ENCODE peak calls at places on chromosomes 3 and 15, in six cellular contexts. M, Q, S, U, J and G are unnamed samples.

GRCh38 chr3:151753846-151754245 is 20.1 kb downstream of the AADACL2 start:
- DNase-seq in M (no peak), Q (no peak), S (no peak), U (no peak), J (no peak), G (no peak)

GRCh38 chr15:31483053-31483923 is 156.7 kb downstream of the KLF13 start:
- DNase-seq in M (no peak), Q (no peak), S (no peak), U (no peak), J (no peak), G (peak)

GRCh38 chr3:134483195-134483890 is 2.4 kb downstream of the ANAPC13 start:
- DNase-seq in M (no peak), Q (no peak), S (no peak), U (no peak), J (no peak), G (no peak)

GRCh38 chr3:122918576-122919290 is 108.8 kb downstream of the SEMA5B start:
- DNase-seq in M (no peak), Q (no peak), S (no peak), U (no peak), J (no peak), G (no peak)

GRCh38 chr15:57667171-57667924 is 39.2 kb upstream of the POLR2M start:
- DNase-seq in M (no peak), Q (peak), S (peak), U (no peak), J (no peak), G (peak)

GRCh38 chr3:84885199-84885882 is 73.4 kb upstream of the CADM2 start:
- DNase-seq in M (no peak), Q (no peak), S (no peak), U (no peak), J (no peak), G (no peak)

GRCh38 chr3:132231633-132232032 is 85.6 kb upstream of the ACP3 start:
- DNase-seq in M (peak), Q (no peak), S (no peak), U (no peak), J (no peak), G (no peak)

GRCh38 chr3:34882764-34883163 is 756.6 kb upstream of the ARPP21 start:
- DNase-seq in M (no peak), Q (peak), S (no peak), U (no peak), J (no peak), G (peak)

GRCh38 chr3:123799544-123800351 is 84.4 kb downstream of the MYLK start:
- DNase-seq in M (no peak), Q (no peak), S (peak), U (no peak), J (no peak), G (no peak)

GRCh38 chr15:101458158-101458895 is 31.2 kb downstream of the PCSK6 start:
- DNase-seq in M (no peak), Q (no peak), S (no peak), U (no peak), J (no peak), G (no peak)

GRCh38 chr3:9230596-9230995 is 18.9 kb downstream of the SRGAP3 start:
- DNase-seq in M (no peak), Q (no peak), S (no peak), U (no peak), J (no peak), G (no peak)

GRCh38 chr3:159624616-159625015 is 364.0 kb upstream of the IL12A start:
- DNase-seq in M (no peak), Q (no peak), S (no peak), U (no peak), J (no peak), G (no peak)

GRCh38 chr3:41213563-41213962 is 14.3 kb downstream of the CTNNB1 start:
- DNase-seq in M (no peak), Q (no peak), S (no peak), U (no peak), J (no peak), G (no peak)

GRCh38 chr3:188286087-188286513 is 132.1 kb downstream of the LPP start:
- DNase-seq in M (peak), Q (no peak), S (no peak), U (no peak), J (no peak), G (no peak)

GRCh38 chr15:72179950-72180581 is 17.5 kb downstream of the GRAMD2A start:
- DNase-seq in M (no peak), Q (no peak), S (peak), U (no peak), J (no peak), G (peak)

GRCh38 chr3:60024400-60024799 is 974.6 kb upstream of the CFAP20DC start:
- DNase-seq in M (no peak), Q (no peak), S (no peak), U (no peak), J (no peak), G (no peak)

GRCh38 chr3:5210926-5211325 is 23.4 kb downstream of the EDEM1 start:
- DNase-seq in M (no peak), Q (no peak), S (no peak), U (no peak), J (no peak), G (no peak)

GRCh38 chr15:29126208-29126536 is 143.4 kb downstream of the NSMCE3 start:
- DNase-seq in M (no peak), Q (no peak), S (no peak), U (no peak), J (no peak), G (no peak)

GRCh38 chr3:130893240-130894129 is at the start of gene ATP2C1:
- DNase-seq in M (peak), Q (peak), S (peak), U (peak), J (peak), G (peak)

GRCh38 chr15:94607176-94607654 is 375.9 kb downstream of the MCTP2 start:
- DNase-seq in M (no peak), Q (no peak), S (no peak), U (no peak), J (no peak), G (no peak)

GRCh38 chr3:58837863-58838255 is 171.3 kb upstream of the FAM3D start:
- DNase-seq in M (no peak), Q (no peak), S (no peak), U (no peak), J (no peak), G (no peak)

GRCh38 chr15:57824186-57824585 is 117.7 kb downstream of the POLR2M start:
- DNase-seq in M (no peak), Q (no peak), S (no peak), U (no peak), J (no peak), G (no peak)

GRCh38 chr15:75493732-75494131 is 42.2 kb upstream of the SIN3A start:
- DNase-seq in M (no peak), Q (no peak), S (no peak), U (no peak), J (no peak), G (no peak)

GRCh38 chr15:100762289-100762688 is 117.3 kb upstream of the ALDH1A3 start:
- DNase-seq in M (no peak), Q (no peak), S (no peak), U (no peak), J (no peak), G (no peak)

GRCh38 chr15:85462029-85462428 is 81.6 kb downstream of the AKAP13 start:
- DNase-seq in M (no peak), Q (no peak), S (no peak), U (no peak), J (no peak), G (no peak)

GRCh38 chr3:69803871-69804270 is 64.6 kb downstream of the MITF start:
- DNase-seq in M (no peak), Q (no peak), S (no peak), U (no peak), J (no peak), G (no peak)

GRCh38 chr3:46649436-46649835 is 37.1 kb downstream of the FAM240A start:
- DNase-seq in M (no peak), Q (no peak), S (no peak), U (no peak), J (no peak), G (no peak)

DNA sequence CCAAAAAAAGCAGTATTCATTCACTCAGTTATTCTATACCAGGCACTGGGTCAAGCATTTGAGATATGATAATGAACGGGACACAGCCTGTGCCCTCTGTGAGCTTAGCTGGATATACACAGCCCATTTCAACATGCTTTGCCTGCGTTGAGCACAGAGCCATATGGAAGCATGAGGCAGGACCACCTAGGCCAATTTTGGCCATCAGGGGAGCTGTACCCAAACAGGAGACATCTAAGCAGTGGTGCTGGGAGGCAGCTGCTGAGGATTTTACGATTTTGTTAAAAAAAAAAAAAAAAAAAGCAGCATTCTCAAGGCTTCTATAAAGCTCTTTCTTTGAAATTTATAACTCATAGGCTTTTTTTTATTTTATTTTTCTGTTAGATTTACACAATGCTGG is 87.2 kb upstream of the SLC2A2 start:
- DNase-seq in M (no peak), Q (peak), S (peak), U (no peak), J (no peak), G (peak)
- TF ChIP-seq REST in M (no peak), Q (no peak), S (no peak), U (no peak), J (no peak), G (no peak)

GRCh38 chr15:62346168-62346567 is 181.1 kb upstream of the C2CD4B start:
- DNase-seq in M (no peak), Q (no peak), S (no peak), U (no peak), J (no peak), G (no peak)

GRCh38 chr15:62350744-62351143 is 185.7 kb upstream of the C2CD4B start:
- DNase-seq in M (no peak), Q (no peak), S (no peak), U (no peak), J (no peak), G (no peak)

GRCh38 chr15:62344806-62345539 is 179.9 kb upstream of the C2CD4B start:
- DNase-seq in M (peak), Q (peak), S (peak), U (peak), J (peak), G (peak)

GRCh38 chr15:62348119-62348518 is 183.0 kb upstream of the C2CD4B start:
- DNase-seq in M (no peak), Q (no peak), S (no peak), U (no peak), J (no peak), G (no peak)

GRCh38 chr15:62348528-62349087 is 183.5 kb upstream of the C2CD4B start:
- DNase-seq in M (no peak), Q (no peak), S (no peak), U (no peak), J (no peak), G (no peak)
- H2AFZ ChIP-seq in M (no peak), Q (no peak), S (no peak), U (no peak), J (no peak), G (no peak)

DNA sequence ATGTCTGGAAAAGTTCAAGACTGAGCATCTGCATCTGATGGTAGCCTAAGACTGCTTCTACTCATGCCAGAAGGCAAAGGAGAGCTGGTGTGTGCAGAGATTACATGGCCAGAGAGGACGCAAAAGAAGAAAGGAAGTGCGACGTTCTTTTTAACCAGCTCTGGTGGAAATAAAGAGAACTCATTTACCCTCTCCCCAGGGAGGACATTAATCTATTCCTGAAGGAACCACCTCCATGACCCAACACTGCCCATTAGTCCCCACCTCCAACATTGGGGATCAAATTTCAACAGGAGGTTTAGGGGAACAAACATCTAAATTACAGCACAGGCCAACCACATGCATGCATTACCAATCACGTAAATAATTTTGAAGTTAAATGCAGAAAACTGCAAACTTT is 1.5 kb upstream of the NCK1 start:
- DNase-seq in M (no peak), Q (no peak), S (no peak), U (no peak), J (no peak), G (peak)
- H3K4me3 ChIP-seq in M (peak), Q (peak), S (no peak), U (peak), J (peak), G (peak)

DNA sequence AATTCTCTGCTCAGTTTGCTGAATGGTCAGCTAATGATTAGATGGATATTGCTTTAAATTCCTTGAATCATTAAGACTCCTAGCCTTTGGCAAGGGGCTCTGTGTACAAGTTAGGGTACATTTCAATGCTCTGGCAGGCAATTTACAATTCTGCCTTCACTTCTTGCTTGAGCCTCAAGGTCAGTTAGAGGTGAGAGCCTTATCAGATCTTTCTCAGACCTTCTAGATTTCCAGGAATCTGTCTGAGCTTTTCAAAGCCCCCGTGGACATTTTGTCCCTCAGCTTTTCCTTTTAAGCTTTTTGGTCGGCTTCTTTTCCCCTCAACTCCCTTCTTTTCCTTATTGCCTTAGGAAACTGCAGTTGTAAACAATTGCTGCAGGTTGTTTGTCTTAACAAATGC is 34.7 kb downstream of the TGM4 start:
- DNase-seq in M (no peak), Q (no peak), S (no peak), U (no peak), J (no peak), G (no peak)
- TF ChIP-seq REST in M (no peak), Q (no peak), S (no peak), U (no peak), J (no peak), G (no peak)

DNA sequence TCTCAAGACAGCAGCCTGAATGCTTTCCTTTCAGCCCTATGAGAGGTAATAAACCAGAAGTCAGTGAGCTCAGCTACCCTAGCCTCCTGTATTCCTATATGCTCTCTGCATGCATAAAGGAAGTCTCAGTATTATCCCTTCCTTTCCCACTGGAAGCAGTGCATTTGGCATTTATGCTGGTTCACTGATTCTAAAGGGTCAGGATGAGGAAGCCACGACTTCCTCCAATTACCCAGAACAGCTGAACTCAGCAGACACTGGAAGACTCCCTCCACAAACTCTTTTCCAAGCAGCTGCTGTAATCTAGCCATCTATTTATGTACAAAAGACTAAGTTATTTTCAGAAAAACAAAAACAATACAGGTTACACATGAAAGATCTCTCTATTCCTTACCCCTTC is 266.6 kb downstream of the ZBBX start:
- DNase-seq in M (no peak), Q (no peak), S (no peak), U (no peak), J (no peak), G (no peak)
- H2AFZ ChIP-seq in M (no peak), Q (no peak), S (no peak), U (no peak), J (no peak), G (peak)

DNA sequence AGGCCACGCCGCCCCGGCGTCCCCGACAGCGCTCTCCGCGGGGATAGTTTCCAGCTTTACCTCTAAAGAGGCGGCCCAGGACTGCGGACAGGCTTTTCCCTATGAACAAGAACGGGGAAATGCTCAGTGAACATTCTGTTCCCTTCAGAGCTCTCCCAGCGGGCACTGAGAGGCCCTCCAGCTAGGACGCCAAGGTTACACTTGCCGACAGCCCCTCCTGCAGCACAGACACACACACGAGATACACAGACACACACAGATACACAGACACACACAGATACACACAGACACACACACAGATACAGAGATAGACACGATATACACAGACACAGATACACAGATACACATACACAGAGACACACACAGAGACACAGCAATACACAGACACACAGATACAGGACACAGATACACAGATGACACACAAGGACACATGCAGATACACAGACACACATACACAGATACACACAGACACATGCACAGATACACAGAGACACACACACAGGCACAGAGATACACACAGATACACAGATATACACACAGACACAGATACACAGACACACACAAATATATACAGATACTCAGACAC is 533 bp upstream of the OCA2 start:
- DNase-seq in M (no peak), Q (no peak), S (no peak), U (no peak), J (no peak), G (no peak)
- H3K4me3 ChIP-seq in M (no peak), Q (peak), S (peak), U (peak), J (no peak), G (peak)

GRCh38 chr3:32876920-32877319 is 59.1 kb downstream of the TRIM71 start:
- DNase-seq in M (no peak), Q (no peak), S (no peak), U (no peak), J (no peak), G (no peak)
- TF ChIP-seq REST in M (no peak), Q (no peak), S (no peak), U (no peak), J (no peak), G (no peak)

GRCh38 chr3:141326626-141327025 is 41.7 kb upstream of the ZBTB38 start:
- DNase-seq in M (no peak), Q (no peak), S (no peak), U (no peak), J (no peak), G (no peak)
- H2AFZ ChIP-seq in M (no peak), Q (peak), S (no peak), U (peak), J (no peak), G (peak)